ENCODE peak calls at places on chromosome 19, in seven cellular contexts. S is fibroblast of villous mesenchyme, U is heart left ventricle, R is foreskin fibroblast, L is astrocyte of the spinal cord, T is cardiac fibroblast, O is heart right ventricle. V is an unnamed sample.
A peak's percentile ranks its signal among the peaks of the same experiment; 100 is the strongest.

GRCh38 chr19:28234637-28235036 is 978.3 kb downstream of the UQCRFS1 start:
- DNase-seq in S (no peak), U (no peak), R (peak; percentile 3), L (no peak), T (peak; percentile 3), O (no peak), V (peak; percentile 42)

GRCh38 chr19:19157808-19158207 is 12.3 kb downstream of the MEF2B start:
- DNase-seq in S (no peak), U (no peak), R (no peak), L (no peak), T (no peak), O (no peak), V (no peak)

GRCh38 chr19:49135686-49136085 is 16.3 kb downstream of the PPFIA3 start:
- DNase-seq in S (no peak), U (no peak), R (no peak), L (no peak), T (no peak), O (no peak), V (no peak)

GRCh38 chr19:44626067-44626624 is 12.8 kb downstream of the IGSF23 start:
- DNase-seq in S (peak; percentile 89), U (no peak), R (peak; percentile 96), L (peak; percentile 94), T (peak; percentile 98), O (no peak), V (peak; percentile 98)

GRCh38 chr19:19399733-19400438 is 5.6 kb upstream of the GATAD2A start:
- DNase-seq in S (no peak), U (no peak), R (peak; percentile 64), L (no peak), T (peak; percentile 69), O (no peak), V (peak; percentile 55)

GRCh38 chr19:51807111-51807701 is 12.2 kb downstream of the FPR3 start:
- DNase-seq in S (peak; percentile 88), U (no peak), R (no peak), L (peak; percentile 16), T (peak; percentile 38), O (no peak), V (peak; percentile 33)

GRCh38 chr19:10921199-10921879 is 7.1 kb downstream of the YIPF2 start:
- DNase-seq in S (no peak), U (no peak), R (no peak), L (no peak), T (no peak), O (no peak), V (no peak)

GRCh38 chr19:54178581-54179261 is 5.8 kb upstream of the TMC4 start:
- DNase-seq in S (no peak), U (no peak), R (no peak), L (no peak), T (no peak), O (no peak), V (no peak)

GRCh38 chr19:51097166-51097736 is 11.0 kb downstream of the CTU1 start:
- DNase-seq in S (peak; percentile 45), U (peak; percentile 88), R (peak; percentile 76), L (peak; percentile 52), T (peak; percentile 71), O (peak; percentile 77), V (peak; percentile 50)

GRCh38 chr19:55080915-55081772 is 5.5 kb downstream of the EPS8L1 start:
- DNase-seq in S (peak; percentile 73), U (peak; percentile 93), R (peak; percentile 87), L (peak; percentile 68), T (peak; percentile 63), O (peak; percentile 82), V (peak; percentile 36)

GRCh38 chr19:52600639-52601024 is 30.5 kb downstream of the ZNF701 start:
- DNase-seq in S (no peak), U (peak; percentile 64), R (no peak), L (no peak), T (no peak), O (peak; percentile 36), V (no peak)

GRCh38 chr19:14840206-14840605 is 5.2 kb upstream of the OR7A5 start:
- DNase-seq in S (peak; percentile 23), U (no peak), R (peak; percentile 1), L (no peak), T (peak; percentile 2), O (no peak), V (no peak)

GRCh38 chr19:8682931-8683330 is 15.7 kb downstream of the ACTL9 start:
- DNase-seq in S (no peak), U (no peak), R (no peak), L (no peak), T (no peak), O (no peak), V (no peak)

GRCh38 chr19:8681345-8682021 is 17.1 kb downstream of the ACTL9 start:
- DNase-seq in S (no peak), U (no peak), R (no peak), L (no peak), T (peak; percentile 11), O (no peak), V (no peak)

GRCh38 chr19:8682472-8682871 is 16.1 kb downstream of the ACTL9 start:
- DNase-seq in S (no peak), U (no peak), R (no peak), L (no peak), T (no peak), O (no peak), V (no peak)

GRCh38 chr19:8680676-8681344 is 17.8 kb downstream of the ACTL9 start:
- DNase-seq in S (no peak), U (no peak), R (no peak), L (no peak), T (no peak), O (no peak), V (no peak)

DNA sequence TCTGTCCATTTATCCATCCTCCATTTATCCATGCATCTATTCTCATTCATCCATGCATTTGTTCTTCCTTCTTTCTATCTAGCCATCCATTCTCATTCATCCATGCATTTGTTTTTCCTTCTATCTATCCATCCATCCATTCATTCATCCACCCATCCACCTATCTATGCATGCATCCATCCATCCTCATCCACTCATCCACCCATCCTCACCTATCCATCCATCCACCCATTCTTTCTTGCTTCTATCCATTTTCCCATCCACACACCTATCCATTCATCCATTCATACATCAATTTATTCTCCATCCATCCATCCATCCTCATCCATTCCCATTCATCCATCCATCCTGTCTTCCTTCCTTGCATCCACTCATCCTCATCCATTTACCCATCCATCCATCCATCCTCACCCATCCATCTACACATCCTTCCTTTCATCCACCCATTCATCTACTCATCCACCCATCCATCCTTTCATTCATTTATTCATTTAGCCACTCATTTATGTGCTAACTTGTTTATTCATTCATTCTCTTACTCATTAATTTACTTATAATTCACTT is 20.3 kb downstream of the ACTL9 start:
- DNase-seq in S (no peak), U (no peak), R (no peak), L (no peak), T (no peak), O (no peak), V (no peak)
- TF ChIP-seq CTCF in S (no peak), U (no peak), R (no peak), L (no peak), T (no peak), O (no peak), V (no peak)

GRCh38 chr19:5719274-5719960 is 529 bp downstream of the LONP1 start:
- DNase-seq in S (peak; percentile 59), U (no peak), R (peak; percentile 45), L (no peak), T (peak; percentile 26), O (no peak), V (peak; percentile 35)

GRCh38 chr19:5717215-5717614 is 2.7 kb downstream of the LONP1 start:
- DNase-seq in S (no peak), U (no peak), R (no peak), L (no peak), T (no peak), O (no peak), V (no peak)

GRCh38 chr19:5719961-5720790 is at the start of the genes CATSPERD and LONP1:
- DNase-seq in S (peak; percentile 99), U (peak; percentile 99), R (peak; percentile 100), L (peak; percentile 99), T (peak; percentile 99), O (peak; percentile 98), V (peak; percentile 99)

GRCh38 chr19:5718579-5719273 is 1.2 kb downstream of the LONP1 start:
- DNase-seq in S (peak; percentile 94), U (no peak), R (peak; percentile 89), L (peak; percentile 89), T (peak; percentile 89), O (no peak), V (peak; percentile 94)

DNA sequence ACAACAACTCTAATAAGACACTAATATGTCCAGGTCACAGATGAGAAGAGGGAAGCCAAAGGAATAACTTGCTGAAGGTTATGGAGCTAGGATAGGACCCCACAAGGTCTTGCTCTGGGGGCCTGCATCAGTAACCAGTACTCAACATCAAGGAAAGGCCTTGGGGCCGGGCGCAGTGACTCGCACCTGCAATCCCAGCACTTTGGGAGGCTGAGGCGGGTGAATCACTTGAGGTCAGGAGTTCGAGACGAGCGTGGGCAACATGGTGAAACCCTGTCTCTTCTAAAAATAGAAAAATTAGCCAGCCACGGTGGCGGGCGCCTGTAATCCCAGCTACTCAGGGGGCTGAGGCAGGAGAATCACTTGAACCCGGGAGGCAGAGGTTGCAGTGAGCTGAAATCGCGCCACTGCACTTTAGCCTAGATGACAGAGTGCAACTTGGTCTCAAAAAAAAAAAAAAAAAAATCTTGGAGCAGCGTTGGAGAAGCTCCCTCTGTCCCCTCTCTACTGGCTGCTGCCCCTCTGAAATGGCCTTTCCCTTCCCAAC is 1.8 kb downstream of the LONP1 start:
- DNase-seq in S (peak; percentile 51), U (no peak), R (peak; percentile 74), L (peak; percentile 27), T (peak; percentile 69), O (no peak), V (peak; percentile 55)
- H3K4me3 ChIP-seq in S (peak overlapping the region; percentile 88), U (peak overlapping the region; percentile 82), R (peak overlapping the region; percentile 89), L (peak overlapping the region; percentile 98), T (peak overlapping the region; percentile 96), O (peak overlapping the region; percentile 97), V (peak overlapping the region; percentile 81)

GRCh38 chr19:3035542-3036118 is 6.5 kb upstream of the TLE2 start:
- DNase-seq in S (peak; percentile 100), U (peak; percentile 98), R (peak; percentile 100), L (peak; percentile 99), T (peak; percentile 100), O (peak; percentile 97), V (peak; percentile 99)
- TF ChIP-seq CTCF in S (no peak), U (peak; percentile 15), R (no peak), L (no peak), T (no peak), O (no peak), V (no peak)

GRCh38 chr19:2207991-2208860 is 27.9 kb downstream of the PLEKHJ1 start:
- DNase-seq in S (peak; percentile 89), U (no peak), R (peak; percentile 96), L (peak; percentile 50), T (peak; percentile 84), O (peak; percentile 68), V (peak; percentile 81)
- H3K4me3 ChIP-seq in S (no peak overlapping the region), U (no peak overlapping the region), R (no peak overlapping the region), L (no peak overlapping the region), T (no peak overlapping the region), O (no peak overlapping the region), V (no peak overlapping the region)

DNA sequence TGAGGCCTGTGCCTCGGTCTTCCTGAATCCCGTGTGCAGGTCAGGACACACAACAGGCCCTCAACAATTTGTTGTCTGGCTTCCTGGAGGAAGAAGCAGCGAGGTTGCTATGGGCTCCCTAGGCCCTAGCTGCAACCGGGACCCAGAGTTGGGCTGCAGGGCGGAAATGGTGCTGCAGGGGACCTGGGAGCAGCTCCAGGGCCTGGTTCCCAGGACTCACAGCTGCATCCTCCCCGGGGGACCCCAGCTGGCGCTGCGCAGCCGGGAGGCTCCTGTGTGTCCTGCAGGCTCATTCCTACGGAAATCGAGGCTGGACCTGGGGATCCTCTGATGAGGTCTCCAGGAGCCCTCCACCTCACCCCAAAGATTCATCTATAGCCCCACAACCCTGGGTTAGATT is 986 bp upstream of the TNFAIP8L1 start:
- DNase-seq in S (no peak), U (peak; percentile 81), R (no peak), L (no peak), T (peak; percentile 43), O (peak; percentile 70), V (no peak)
- TF ChIP-seq CTCF in S (no peak), U (no peak), R (no peak), L (no peak), T (no peak), O (no peak), V (no peak)